ENCODE peak calls at places on chromosomes 2 and 18, in ten cellular contexts. W is left ventricle myocardium inferior; P is astrocyte; J is suprapubic skin; N is CD8-positive, alpha-beta T cell; L is right atrium auricular region; M is heart right ventricle; U is thoracic aorta; Q is MM.1S; S is cardiac muscle cell. E is an unnamed sample. For H3K36me3 and H3K27me3, the result is how much of the 10 kb centered on the place peaks cover.

GRCh38 chr2:178756843-178757242 is 50.4 kb downstream of the TTN start:
- DNase-seq in W (no peak), S (no peak), U (no peak), L (no peak), Q (no peak), P (peak), M (no peak), J (no peak), N (no peak), E (peak)

GRCh38 chr18:11570073-11570588 is 39.3 kb upstream of the SLC35G4 start:
- DNase-seq in W (no peak), S (no peak), Q (no peak), J (no peak), P (no peak), N (no peak), L (no peak), M (no peak), U (no peak), E (no peak)

GRCh38 chr2:62939735-62940491 is 110.7 kb upstream of the OTX1 start:
- DNase-seq in L (no peak), N (no peak), W (no peak), Q (no peak), S (peak), J (no peak), P (peak), U (no peak), M (no peak), E (peak)

GRCh38 chr2:183610724-183611123 is 486.5 kb downstream of the NUP35 start:
- DNase-seq in M (no peak), P (no peak), L (no peak), S (no peak), N (no peak), U (no peak), Q (no peak), J (no peak), W (no peak), E (no peak)

GRCh38 chr2:233565685-233566140 is 869 bp downstream of the USP40 start:
- DNase-seq in N (no peak), Q (peak), U (no peak), P (no peak), J (no peak), M (no peak), S (no peak), L (no peak), W (no peak), E (peak)

GRCh38 chr18:11751305-11752115 is 62.4 kb downstream of the GNAL start:
- DNase-seq in W (no peak), Q (no peak), J (no peak), P (no peak), L (no peak), S (no peak), N (no peak), U (no peak), M (no peak), E (no peak)

GRCh38 chr2:489838-490237 is 187.4 kb downstream of the TMEM18 start:
- DNase-seq in S (no peak), U (no peak), M (no peak), Q (no peak), P (no peak), N (no peak), L (no peak), W (no peak), J (no peak), E (no peak)

GRCh38 chr2:105521176-105521575 is 122.3 kb upstream of the FHL2 start:
- DNase-seq in N (no peak), P (no peak), W (no peak), J (no peak), L (no peak), M (no peak), S (peak), Q (no peak), U (no peak), E (no peak)

GRCh38 chr2:45688479-45689298 is 37.2 kb downstream of the PRKCE start:
- DNase-seq in N (no peak), P (peak), M (no peak), Q (no peak), L (no peak), U (no peak), J (no peak), W (no peak), S (no peak), E (no peak)

GRCh38 chr2:8677646-8678592 is 3.9 kb upstream of the ID2 start:
- DNase-seq in M (peak), U (no peak), W (peak), J (peak), P (peak), S (peak), Q (peak), N (peak), L (peak), E (no peak)

GRCh38 chr2:200373973-200374416 is 67.5 kb downstream of the SPATS2L start:
- DNase-seq in N (peak), S (no peak), Q (peak), U (no peak), L (no peak), M (no peak), W (no peak), J (no peak), P (no peak), E (no peak)

GRCh38 chr2:143132360-143132759 is 3.1 kb downstream of the ARHGAP15 start:
- DNase-seq in W (no peak), S (no peak), P (no peak), Q (no peak), M (no peak), U (no peak), L (no peak), N (no peak), J (no peak), E (no peak)

GRCh38 chr2:240810621-240811020 is 9.4 kb downstream of the KIF1A start:
- DNase-seq in L (no peak), S (no peak), M (no peak), U (no peak), N (no peak), W (peak), J (peak), Q (no peak), P (no peak), E (no peak)

GRCh38 chr18:3451989-3452749 is 2.2 kb downstream of the TGIF1 start:
- DNase-seq in W (peak), S (peak), Q (no peak), L (no peak), P (peak), J (peak), N (peak), U (no peak), M (peak), E (no peak)

GRCh38 chr2:70720124-70720523 is 47.9 kb downstream of the ADD2 start:
- DNase-seq in N (no peak), U (no peak), M (no peak), W (no peak), Q (no peak), L (peak), P (no peak), J (no peak), S (no peak), E (no peak)

GRCh38 chr2:9993490-9994165 is 42.1 kb downstream of the GRHL1 start:
- DNase-seq in Q (no peak), N (no peak), M (no peak), S (peak), J (no peak), P (no peak), W (no peak), U (no peak), L (no peak), E (peak)

GRCh38 chr2:232533944-232534710 is 5.4 kb upstream of the CHRNG start:
- DNase-seq in S (peak), U (no peak), N (no peak), P (no peak), Q (no peak), J (no peak), L (no peak), W (peak), M (no peak), E (no peak)

GRCh38 chr18:12921178-12921577 is 26.6 kb upstream of the SEH1L start:
- DNase-seq in W (no peak), L (no peak), S (no peak), Q (peak), P (no peak), N (peak), M (no peak), J (no peak), U (no peak), E (no peak)

GRCh38 chr2:237217995-237218621 is 132.4 kb downstream of the COPS8 start:
- DNase-seq in L (no peak), P (no peak), U (no peak), S (no peak), M (no peak), J (no peak), Q (no peak), W (no peak), N (no peak), E (no peak)

GRCh38 chr18:25229858-25230257 is 122.1 kb downstream of the ZNF521 start:
- DNase-seq in U (no peak), L (no peak), S (peak), M (no peak), Q (no peak), W (no peak), P (no peak), J (no peak), N (no peak), E (no peak)

GRCh38 chr2:112662702-112663101 is 17.0 kb downstream of the SLC20A1 start:
- DNase-seq in W (no peak), N (no peak), U (no peak), M (no peak), Q (no peak), P (no peak), S (no peak), J (no peak), L (no peak), E (no peak)

GRCh38 chr2:44918095-44918775 is 23.3 kb upstream of the SIX3 start:
- DNase-seq in P (peak), L (no peak), M (no peak), J (no peak), S (peak), Q (no peak), N (no peak), U (no peak), W (no peak), E (no peak)

GRCh38 chr2:189177441-189177840 is 2.1 kb downstream of the COL5A2 start:
- DNase-seq in Q (no peak), P (no peak), M (no peak), N (no peak), W (no peak), U (no peak), S (no peak), L (no peak), J (no peak), E (no peak)

DNA sequence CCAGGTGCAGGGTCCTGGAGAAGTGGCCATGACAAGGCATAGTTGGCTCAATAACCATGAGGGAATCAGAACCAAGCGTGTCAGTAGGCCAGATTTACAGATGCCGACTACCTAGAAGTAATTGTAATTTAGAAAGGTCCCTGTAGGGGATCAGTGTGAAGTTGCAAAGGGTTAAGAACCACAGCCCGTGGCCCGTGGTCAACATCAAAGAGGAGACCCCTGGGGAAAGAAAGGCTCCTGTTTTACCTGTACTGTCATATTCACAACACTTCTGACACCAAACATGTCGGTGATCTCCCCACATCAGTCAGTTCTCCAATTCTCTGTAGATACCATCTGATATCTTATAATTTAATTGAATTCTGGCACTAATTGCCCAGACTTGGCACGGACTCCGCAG is 31.0 kb downstream of the SP100 start:
- DNase-seq in W (no peak), J (no peak), N (no peak), P (no peak), S (no peak), U (no peak), M (no peak), Q (no peak), L (no peak), E (no peak)
- H3K36me3 ChIP-seq in W (half or more), J (half or more), N (half or more), P (under half), S (under half), U (under half), M (half or more), Q (under half), L (half or more), E (under half)

DNA sequence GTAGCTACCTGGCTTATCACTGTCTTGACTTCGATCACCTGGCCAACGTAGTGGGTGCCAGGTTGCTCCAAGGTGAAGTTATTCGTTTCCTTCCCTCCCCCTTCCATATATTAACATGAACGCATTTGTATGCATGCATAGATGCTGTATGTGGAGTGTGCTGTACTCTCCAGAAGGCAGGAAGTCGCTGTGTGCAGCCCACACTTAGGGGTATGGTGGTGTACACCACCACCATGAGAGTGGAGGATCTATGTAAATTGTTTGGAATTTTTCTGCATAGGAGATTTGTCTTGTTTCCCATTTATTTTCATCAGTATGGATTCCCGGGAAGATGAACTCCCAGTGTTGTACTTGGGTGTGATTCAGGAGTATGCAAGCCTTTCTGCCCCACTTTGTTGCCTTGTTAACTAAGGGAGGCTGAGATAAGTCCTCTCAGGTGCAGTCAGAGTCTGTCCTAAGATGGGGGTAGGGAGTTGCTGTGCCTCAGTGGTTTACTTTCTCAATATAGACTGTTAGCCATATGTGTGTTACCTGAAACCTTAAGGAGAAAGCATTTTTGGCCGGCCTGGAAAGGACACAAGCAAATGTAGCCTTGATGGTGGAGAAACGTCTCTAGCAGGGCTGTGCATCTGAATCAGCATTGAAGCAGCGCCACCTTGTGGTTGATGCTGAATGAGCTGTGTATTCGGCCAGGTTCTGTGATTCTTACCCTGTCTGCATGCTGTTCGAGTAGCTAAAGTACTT is 149.8 kb downstream of the TANC1 start:
- DNase-seq in Q (peak), N (peak), U (peak), J (peak), M (peak), L (peak), W (peak), S (peak), P (peak), E (no peak)
- TF ChIP-seq CTCF in Q (peak), N (peak), U (peak), J (peak), M (peak), L (peak), W (peak), S (peak), P (peak), E (peak)

GRCh38 chr18:36532815-36533214 is 235.3 kb downstream of the FHOD3 start:
- DNase-seq in J (no peak), M (no peak), U (no peak), S (no peak), N (no peak), Q (no peak), L (no peak), W (no peak), P (no peak), E (no peak)

GRCh38 chr18:36531636-36532035 is 234.1 kb downstream of the FHOD3 start:
- DNase-seq in U (no peak), S (no peak), L (no peak), W (no peak), P (no peak), Q (no peak), N (no peak), J (no peak), M (no peak), E (no peak)

GRCh38 chr18:36529747-36530146 is 232.2 kb downstream of the FHOD3 start:
- DNase-seq in J (no peak), N (no peak), Q (no peak), M (no peak), P (no peak), S (no peak), L (no peak), U (no peak), W (no peak), E (no peak)

GRCh38 chr18:36532394-36532793 is 234.9 kb downstream of the FHOD3 start:
- DNase-seq in W (no peak), U (no peak), S (peak), Q (no peak), N (no peak), L (no peak), J (no peak), P (peak), M (no peak), E (no peak)

DNA sequence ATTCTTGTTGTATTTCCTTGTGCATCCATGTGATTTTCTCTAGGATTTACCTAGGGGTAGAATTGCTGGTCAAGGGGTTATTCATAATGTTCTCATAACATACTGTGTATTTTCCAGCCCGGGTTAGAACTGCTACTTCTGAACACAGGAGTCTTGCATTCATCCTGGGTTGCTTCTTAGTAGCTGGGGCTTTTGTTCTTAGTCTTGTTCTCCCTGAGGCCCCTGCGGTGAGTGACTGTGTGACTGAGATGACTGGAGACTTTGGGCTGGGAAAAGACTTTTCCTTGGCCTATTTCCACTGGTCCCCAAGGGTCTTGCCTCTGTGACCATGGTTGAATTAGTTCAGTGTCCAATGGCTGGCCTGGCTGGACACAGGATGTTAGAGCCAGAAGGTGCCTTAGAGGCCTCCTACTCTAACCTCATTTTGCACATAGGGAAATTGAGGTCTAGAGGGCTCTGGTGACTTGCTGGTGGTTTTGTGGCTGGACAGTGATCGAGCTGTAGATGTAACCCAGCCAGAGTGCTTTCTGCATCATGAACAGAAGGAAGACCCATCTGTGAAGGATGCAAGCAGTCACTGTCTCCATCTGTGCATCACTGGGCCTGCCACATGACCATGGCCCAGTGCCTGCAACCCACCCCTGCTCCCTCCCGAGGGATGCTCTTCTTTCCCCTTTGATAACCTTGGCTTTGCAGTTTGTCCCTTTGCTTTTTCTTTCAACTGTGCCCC is 233.3 kb downstream of the FHOD3 start:
- DNase-seq in Q (no peak), N (no peak), U (no peak), S (no peak), W (no peak), L (no peak), J (no peak), P (no peak), M (no peak), E (no peak)
- H3K27me3 ChIP-seq in Q (under half), N (under half), U (under half), S (under half), W (under half), L (under half), J (under half), P (under half), M (under half), E (under half)

DNA sequence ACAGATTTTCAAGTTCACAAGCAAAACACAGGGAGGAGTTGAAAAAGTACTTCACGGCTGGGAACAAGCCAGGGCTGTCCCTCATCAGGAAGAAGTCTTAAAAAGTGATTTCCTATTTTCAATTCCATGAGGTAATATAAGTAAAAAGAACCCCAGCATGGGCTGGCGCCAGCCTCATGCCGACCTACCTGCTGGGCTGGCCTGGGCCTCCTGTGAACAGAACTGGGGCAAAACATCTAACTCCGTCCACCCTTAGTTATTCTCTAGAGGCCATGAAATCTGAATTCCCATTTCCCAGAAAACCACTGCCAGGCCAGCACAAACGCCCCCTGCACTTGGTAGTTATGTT is 68.9 kb downstream of the POLR1A start:
- DNase-seq in N (no peak), U (no peak), P (no peak), W (no peak), L (no peak), Q (no peak), M (no peak), S (no peak), J (no peak), E (no peak)
- H3K36me3 ChIP-seq in N (under half), U (under half), P (under half), W (under half), L (under half), Q (under half), M (under half), S (under half), J (half or more), E (under half)

GRCh38 chr2:217775920-217776503 is 226.8 kb downstream of the TNS1 start:
- DNase-seq in M (no peak), Q (no peak), N (no peak), L (no peak), S (no peak), W (no peak), J (no peak), P (no peak), U (no peak), E (no peak)
- TF ChIP-seq CTCF in M (no peak), Q (no peak), N (no peak), L (no peak), S (no peak), W (no peak), J (no peak), P (no peak), U (no peak), E (no peak)

GRCh38 chr2:157934684-157935377 is 58.7 kb upstream of the ACVR1 start:
- DNase-seq in P (no peak), L (no peak), N (no peak), W (no peak), S (no peak), J (no peak), U (no peak), Q (no peak), M (no peak), E (no peak)

GRCh38 chr2:157935378-157935726 is 59.2 kb upstream of the ACVR1 start:
- DNase-seq in W (no peak), L (no peak), M (no peak), P (no peak), S (no peak), U (no peak), J (no peak), Q (no peak), N (no peak), E (no peak)

GRCh38 chr2:157936464-157936863 is 60.3 kb upstream of the ACVR1 start:
- DNase-seq in L (no peak), J (no peak), W (no peak), U (no peak), N (no peak), P (peak), S (no peak), M (no peak), Q (no peak), E (no peak)

GRCh38 chr2:157938556-157938955 is 62.4 kb upstream of the ACVR1 start:
- DNase-seq in J (no peak), P (peak), S (no peak), M (no peak), Q (no peak), U (no peak), W (no peak), N (no peak), L (no peak), E (no peak)

GRCh38 chr2:157940024-157940423 is 63.9 kb upstream of the ACVR1 start:
- DNase-seq in J (no peak), P (no peak), S (no peak), W (no peak), U (no peak), L (no peak), M (no peak), Q (no peak), N (no peak), E (no peak)
- H3K27me3 ChIP-seq in J (under half), P (under half), S (under half), W (under half), U (under half), L (under half), M (under half), Q (under half), N (under half), E (under half)

DNA sequence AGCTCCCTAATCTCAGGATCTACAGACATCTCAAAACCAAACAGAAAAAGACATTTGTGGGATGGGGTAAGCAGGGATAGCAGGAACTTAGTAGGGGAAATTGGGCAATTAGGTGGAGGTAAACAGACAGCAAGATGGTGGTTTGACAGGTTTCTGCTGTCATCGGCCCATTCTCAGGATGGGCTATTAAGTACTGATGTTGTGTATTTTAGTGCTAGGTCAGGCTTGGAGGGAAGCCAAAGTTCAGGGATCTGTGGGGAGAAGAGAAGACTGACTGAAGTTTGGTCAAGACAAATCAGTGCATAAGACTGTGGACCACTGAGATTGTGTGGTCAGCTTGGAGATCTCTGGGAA is 96.8 kb upstream of the THUMPD2 start:
- DNase-seq in L (no peak), J (no peak), W (no peak), S (no peak), U (no peak), Q (no peak), M (no peak), P (no peak), N (no peak), E (no peak)
- H3K36me3 ChIP-seq in L (under half), J (under half), W (under half), S (under half), U (under half), Q (under half), M (under half), P (under half), N (under half), E (under half)

E was measured in BJ.